ENCODE peak calls at places on chromosome 14, in four cellular contexts. One of them, this sample, is unnamed.

GRCh38 chr14:73787760-73788508 is 63.7 kb upstream of the PTGR2 start:
- DNase-seq in A549: no peak
- DNase-seq in fibroblast of lung: peak; percentile 67
- DNase-seq in AG04450: no peak
- DNase-seq in this sample: peak; percentile 23

GRCh38 chr14:34539407-34540180 is at the start of gene EAPP:
- DNase-seq in AG04450: peak; percentile 91
- DNase-seq in fibroblast of lung: peak; percentile 98
- DNase-seq in A549: peak; percentile 99
- DNase-seq in this sample: peak; percentile 99

GRCh38 chr14:27008187-27008586 is 410.4 kb upstream of the NOVA1 start:
- DNase-seq in fibroblast of lung: no peak
- DNase-seq in A549: no peak
- DNase-seq in AG04450: no peak
- DNase-seq in this sample: no peak

GRCh38 chr14:71243697-71244096 is 336.4 kb downstream of the PCNX1 start:
- DNase-seq in A549: no peak
- DNase-seq in AG04450: peak; percentile 69
- DNase-seq in fibroblast of lung: no peak
- DNase-seq in this sample: no peak

GRCh38 chr14:89251066-89251465 is 166.0 kb downstream of the FOXN3 start:
- DNase-seq in A549: no peak
- DNase-seq in fibroblast of lung: no peak
- DNase-seq in AG04450: no peak
- DNase-seq in this sample: no peak

GRCh38 chr14:100826371-100827139 is 637 bp downstream of the MEG3 start:
- DNase-seq in A549: no peak
- DNase-seq in AG04450: no peak
- DNase-seq in fibroblast of lung: no peak
- DNase-seq in this sample: no peak

GRCh38 chr14:58796201-58796600 is 158.4 kb downstream of the DACT1 start:
- DNase-seq in A549: no peak
- DNase-seq in AG04450: no peak
- DNase-seq in fibroblast of lung: no peak
- DNase-seq in this sample: no peak

GRCh38 chr14:57533214-57533613 is 39.6 kb upstream of the CCDC198 start:
- DNase-seq in AG04450: no peak
- DNase-seq in A549: peak; percentile 36
- DNase-seq in fibroblast of lung: peak; percentile 4
- DNase-seq in this sample: no peak

GRCh38 chr14:49766839-49767238 is 1.1 kb upstream of the KLHDC2 start:
- DNase-seq in AG04450: no peak
- DNase-seq in A549: no peak
- DNase-seq in fibroblast of lung: peak; percentile 8
- DNase-seq in this sample: no peak

GRCh38 chr14:92690171-92691011 is 58.0 kb downstream of the LGMN start:
- DNase-seq in A549: peak; percentile 76
- DNase-seq in AG04450: peak; percentile 10
- DNase-seq in fibroblast of lung: peak; percentile 54
- DNase-seq in this sample: peak; percentile 76

GRCh38 chr14:64955297-64955696 is 12.8 kb upstream of the GPX2 start:
- DNase-seq in A549: no peak
- DNase-seq in fibroblast of lung: no peak
- DNase-seq in AG04450: no peak
- DNase-seq in this sample: peak; percentile 46

GRCh38 chr14:92074555-92074954 is 31.8 kb downstream of the ATXN3 start:
- DNase-seq in fibroblast of lung: peak; percentile 29
- DNase-seq in AG04450: no peak
- DNase-seq in A549: no peak
- DNase-seq in this sample: no peak

GRCh38 chr14:22980672-22981089 is 1.7 kb downstream of the AJUBA start:
- DNase-seq in fibroblast of lung: no peak
- DNase-seq in A549: peak; percentile 58
- DNase-seq in AG04450: no peak
- DNase-seq in this sample: peak; percentile 84

GRCh38 chr14:54737132-54737711 is 165.4 kb downstream of the GCH1 start:
- DNase-seq in A549: no peak
- DNase-seq in AG04450: no peak
- DNase-seq in fibroblast of lung: peak; percentile 51
- DNase-seq in this sample: no peak

GRCh38 chr14:33356167-33356566 is 417.5 kb downstream of the NPAS3 start:
- DNase-seq in fibroblast of lung: no peak
- DNase-seq in A549: no peak
- DNase-seq in AG04450: no peak
- DNase-seq in this sample: no peak

GRCh38 chr14:64754685-64755084 is 50.5 kb downstream of the PLEKHG3 start:
- DNase-seq in A549: no peak
- DNase-seq in fibroblast of lung: no peak
- DNase-seq in AG04450: no peak
- DNase-seq in this sample: peak; percentile 62

GRCh38 chr14:55711171-55711811 is 131.3 kb downstream of the KTN1 start:
- DNase-seq in A549: no peak
- DNase-seq in fibroblast of lung: peak; percentile 60
- DNase-seq in AG04450: no peak
- DNase-seq in this sample: no peak

GRCh38 chr14:88013750-88014349 is 8.9 kb downstream of the GPR65 start:
- DNase-seq in A549: peak; percentile 84
- DNase-seq in fibroblast of lung: peak; percentile 73
- DNase-seq in AG04450: peak; percentile 8
- DNase-seq in this sample: no peak

GRCh38 chr14:53956427-53957201 is at the start of gene BMP4:
- DNase-seq in AG04450: no peak
- DNase-seq in fibroblast of lung: peak; percentile 66
- DNase-seq in A549: peak; percentile 59
- DNase-seq in this sample: peak; percentile 71

GRCh38 chr14:55706893-55707292 is 126.9 kb downstream of the KTN1 start:
- DNase-seq in A549: no peak
- DNase-seq in AG04450: no peak
- DNase-seq in fibroblast of lung: peak; percentile 5
- DNase-seq in this sample: no peak

GRCh38 chr14:53528114-53528513 is 375.0 kb upstream of the DDHD1 start:
- DNase-seq in fibroblast of lung: peak; percentile 99
- DNase-seq in AG04450: peak; percentile 90
- DNase-seq in A549: no peak
- DNase-seq in this sample: no peak

GRCh38 chr14:100775831-100776591 is 49.3 kb downstream of the DLK1 start:
- DNase-seq in A549: no peak
- DNase-seq in fibroblast of lung: peak; percentile 58
- DNase-seq in AG04450: no peak
- DNase-seq in this sample: no peak

GRCh38 chr14:93715279-93715927 is 72.9 kb downstream of the PRIMA1 start:
- DNase-seq in A549: no peak
- DNase-seq in AG04450: no peak
- DNase-seq in fibroblast of lung: no peak
- DNase-seq in this sample: no peak

GRCh38 chr14:92546347-92547053 is 32.9 kb downstream of the RIN3 start:
- DNase-seq in AG04450: peak; percentile 42
- DNase-seq in A549: peak; percentile 79
- DNase-seq in fibroblast of lung: peak; percentile 72
- DNase-seq in this sample: no peak

GRCh38 chr14:21095430-21096205 is 2.8 kb downstream of the ZNF219 start:
- DNase-seq in AG04450: no peak
- DNase-seq in A549: no peak
- DNase-seq in fibroblast of lung: peak; percentile 26
- DNase-seq in this sample: no peak

GRCh38 chr14:54206477-54206876 is 190.3 kb upstream of the CDKN3 start:
- DNase-seq in fibroblast of lung: no peak
- DNase-seq in AG04450: no peak
- DNase-seq in A549: no peak
- DNase-seq in this sample: no peak

DNA sequence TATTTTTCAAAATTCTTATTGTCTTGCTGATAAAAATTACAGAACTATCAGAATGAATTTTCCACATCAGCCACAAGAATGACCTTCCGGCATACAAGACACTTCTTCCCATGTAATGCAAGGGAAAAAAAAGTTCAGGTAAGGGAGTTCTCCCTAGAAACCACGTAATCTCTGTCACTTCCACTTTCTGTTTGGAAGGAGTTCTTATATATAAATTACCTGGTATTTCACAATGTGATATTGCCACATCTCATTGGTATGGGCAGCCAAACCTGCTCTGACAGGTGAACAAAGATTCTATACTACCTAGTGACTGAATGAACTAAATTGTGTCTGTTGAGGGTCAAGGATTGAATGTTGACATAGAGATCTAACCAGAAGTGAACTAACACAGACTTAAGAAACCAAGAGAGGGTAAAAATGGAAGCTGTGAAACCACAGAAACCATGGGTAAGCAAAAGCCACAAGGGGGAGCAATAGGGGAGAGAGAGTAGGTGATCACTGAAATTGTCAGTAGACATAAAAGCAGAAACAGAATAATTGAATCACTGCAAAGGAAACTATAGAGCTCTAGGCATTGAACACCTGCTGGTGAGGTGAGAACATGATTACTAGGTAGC is 161.3 kb downstream of the RPL10L start:
- DNase-seq in A549: peak; percentile 15
- DNase-seq in fibroblast of lung: no peak
- DNase-seq in AG04450: no peak
- DNase-seq in this sample: no peak
- TF ChIP-seq CTCF in A549: no peak
- TF ChIP-seq CTCF in fibroblast of lung: no peak
- TF ChIP-seq CTCF in AG04450: no peak
- TF ChIP-seq CTCF in this sample: peak; percentile 48

DNA sequence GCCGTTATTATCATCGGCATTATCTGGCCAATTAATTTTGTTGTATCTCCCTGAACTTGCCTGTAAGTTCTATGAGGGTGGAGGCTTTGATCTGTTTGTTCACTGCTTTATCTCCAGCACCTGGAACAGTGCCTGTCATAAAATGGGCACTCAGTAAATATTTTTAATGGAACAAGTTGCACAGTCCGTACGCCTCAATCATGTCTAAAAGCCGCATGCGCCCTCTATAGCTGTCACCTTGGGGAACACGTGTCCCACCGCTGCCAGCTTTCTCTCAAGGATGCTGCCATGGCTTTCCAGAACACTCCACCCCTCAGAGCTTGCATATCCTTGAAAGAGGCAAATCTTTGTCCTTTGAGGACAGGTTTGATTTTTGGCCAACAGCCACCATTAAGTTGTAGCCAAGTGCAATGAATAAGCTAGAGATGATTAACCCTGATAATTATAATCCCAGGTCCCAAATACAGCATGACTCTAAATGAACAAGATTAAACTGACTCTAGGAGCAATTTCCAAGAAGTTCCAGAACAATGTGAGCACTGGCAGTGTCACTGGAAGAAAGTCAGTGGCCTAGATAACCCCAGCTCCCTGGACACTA is 55.1 kb downstream of the ERH start:
- DNase-seq in AG04450: no peak
- DNase-seq in A549: no peak
- DNase-seq in fibroblast of lung: no peak
- DNase-seq in this sample: no peak
- H3K27ac ChIP-seq in AG04450: no peak overlapping the region
- H3K27ac ChIP-seq in A549: no peak overlapping the region
- H3K27ac ChIP-seq in fibroblast of lung: no peak overlapping the region
- H3K27ac ChIP-seq in this sample: no peak overlapping the region

DNA sequence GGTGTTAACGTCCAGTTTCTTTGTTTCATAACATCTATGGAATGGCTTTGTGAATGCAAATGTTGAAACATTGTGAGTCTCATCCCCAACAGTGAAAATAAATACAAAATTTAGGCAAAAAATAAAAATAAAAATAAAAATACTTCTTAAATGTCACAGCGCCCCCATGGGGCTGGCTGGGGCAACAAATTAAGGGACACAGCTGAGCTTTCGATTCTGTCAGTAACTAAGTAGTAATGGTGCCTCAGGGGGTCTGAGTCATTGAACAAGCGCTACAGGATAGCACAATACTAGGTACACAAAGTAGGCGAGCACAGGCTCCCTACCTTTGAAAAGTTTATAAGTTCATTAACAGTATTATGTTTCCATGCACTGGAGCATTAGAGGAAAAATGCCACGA is 667.3 kb downstream of the DIO2 start:
- DNase-seq in A549: peak; percentile 31
- DNase-seq in fibroblast of lung: peak; percentile 61
- DNase-seq in AG04450: no peak
- DNase-seq in this sample: no peak
- TF ChIP-seq CTCF in A549: peak; percentile 30
- TF ChIP-seq CTCF in fibroblast of lung: peak; percentile 39
- TF ChIP-seq CTCF in AG04450: peak; percentile 53
- TF ChIP-seq CTCF in this sample: peak; percentile 37

GRCh38 chr14:99542566-99542965 is 61.4 kb downstream of the CCNK start:
- DNase-seq in fibroblast of lung: no peak
- DNase-seq in AG04450: no peak
- DNase-seq in A549: no peak
- DNase-seq in this sample: no peak
- H3K27ac ChIP-seq in fibroblast of lung: no peak overlapping the region
- H3K27ac ChIP-seq in AG04450: no peak overlapping the region
- H3K27ac ChIP-seq in A549: no peak overlapping the region
- H3K27ac ChIP-seq in this sample: peak overlapping the region; percentile 16

DNA sequence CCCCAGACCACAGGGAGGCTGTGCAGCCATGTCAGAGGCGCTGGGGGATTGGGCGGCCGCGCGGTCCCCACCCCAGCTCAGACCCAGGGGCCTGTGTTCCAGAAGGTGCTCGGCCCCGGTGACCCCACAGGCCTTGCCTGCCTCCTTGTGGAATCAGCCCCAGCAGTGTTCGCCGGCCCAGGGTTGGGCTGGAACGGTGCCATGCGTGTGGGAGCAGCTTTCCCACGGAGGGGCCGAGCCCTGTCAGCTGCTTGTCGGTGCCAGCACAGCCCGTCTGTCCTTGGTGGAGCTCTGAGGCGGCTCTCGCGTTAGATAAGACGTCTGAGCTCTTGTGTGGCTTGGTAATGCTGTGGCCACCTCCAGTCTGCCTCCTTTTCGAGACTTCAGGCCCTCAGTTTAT is 8.5 kb downstream of the ZFYVE21 start:
- DNase-seq in fibroblast of lung: peak; percentile 33
- DNase-seq in AG04450: no peak
- DNase-seq in A549: no peak
- DNase-seq in this sample: no peak
- TF ChIP-seq CTCF in fibroblast of lung: no peak
- TF ChIP-seq CTCF in AG04450: no peak
- TF ChIP-seq CTCF in A549: no peak
- TF ChIP-seq CTCF in this sample: no peak

GRCh38 chr14:75533791-75534190 is 11.5 kb downstream of the BATF start:
- DNase-seq in fibroblast of lung: no peak
- DNase-seq in A549: no peak
- DNase-seq in AG04450: no peak
- DNase-seq in this sample: no peak
- H3K27ac ChIP-seq in fibroblast of lung: no peak overlapping the region
- H3K27ac ChIP-seq in A549: peak overlapping the region; percentile 96
- H3K27ac ChIP-seq in AG04450: no peak overlapping the region
- H3K27ac ChIP-seq in this sample: peak overlapping the region; percentile 90

GRCh38 chr14:86865934-86866333 is 1127.0 kb downstream of the GALC start:
- DNase-seq in A549: no peak
- DNase-seq in AG04450: no peak
- DNase-seq in fibroblast of lung: no peak
- DNase-seq in this sample: no peak
- TF ChIP-seq CTCF in A549: no peak
- TF ChIP-seq CTCF in AG04450: no peak
- TF ChIP-seq CTCF in fibroblast of lung: no peak
- TF ChIP-seq CTCF in this sample: peak; percentile 13